ENCODE peak calls at places on chromosomes 3 and 15, in seven cellular contexts. W is osteocyte, H is endothelial cell, D is dorsolateral prefrontal cortex, S is GM12864, N is B cell, G is upper lobe of right lung. A is an unnamed sample.

GRCh38 chr3:15859507-15860013 is 61.8 kb upstream of the ANKRD28 start:
- DNase-seq in W (peak), H (peak), D (peak), S (peak), N (peak), G (peak), A (peak)

GRCh38 chr3:125605771-125606170 is 10.5 kb upstream of the OSBPL11 start:
- DNase-seq in W (no peak), H (no peak), D (no peak), S (no peak), N (no peak), G (no peak), A (no peak)

GRCh38 chr3:53478921-53479664 is 15.3 kb upstream of the CACNA1D start:
- DNase-seq in W (no peak), H (no peak), D (no peak), S (no peak), N (no peak), G (no peak), A (no peak)

GRCh38 chr3:76638006-76638405 is 401.9 kb upstream of the ROBO2 start:
- DNase-seq in W (no peak), H (no peak), D (no peak), S (no peak), N (no peak), G (no peak), A (no peak)

GRCh38 chr3:172550347-172550943 is 27.2 kb upstream of the TNFSF10 start:
- DNase-seq in W (no peak), H (no peak), D (no peak), S (peak), N (no peak), G (no peak), A (no peak)

GRCh38 chr15:43517354-43518072 is at the start of gene MAP1A:
- DNase-seq in W (no peak), H (peak), D (peak), S (no peak), N (peak), G (peak), A (no peak)

GRCh38 chr15:60376677-60377095 is 21.1 kb downstream of the ANXA2 start:
- DNase-seq in W (no peak), H (no peak), D (no peak), S (no peak), N (no peak), G (no peak), A (no peak)

GRCh38 chr15:70214266-70214665 is 116.5 kb upstream of the TLE3 start:
- DNase-seq in W (no peak), H (no peak), D (no peak), S (no peak), N (no peak), G (no peak), A (no peak)

GRCh38 chr3:16568532-16568931 is 36.7 kb downstream of the DAZL start:
- DNase-seq in W (no peak), H (no peak), D (no peak), S (no peak), N (no peak), G (no peak), A (no peak)

GRCh38 chr3:183158552-183159006 is 4.0 kb downstream of the LAMP3 start:
- DNase-seq in W (no peak), H (no peak), D (no peak), S (peak), N (no peak), G (no peak), A (peak)

GRCh38 chr15:51536965-51537574 is 85.5 kb downstream of the DMXL2 start:
- DNase-seq in W (no peak), H (peak), D (no peak), S (no peak), N (no peak), G (no peak), A (peak)
- TF ChIP-seq CTCF in W (peak), H (peak), D (peak), S (peak), N (peak), G (peak), A (peak)

GRCh38 chr3:60582285-60582684 is 669.0 kb downstream of the FHIT start:
- DNase-seq in W (no peak), H (peak), D (no peak), S (no peak), N (no peak), G (no peak), A (no peak)
- TF ChIP-seq CTCF in W (peak), H (peak), D (no peak), S (no peak), N (no peak), G (peak), A (no peak)

GRCh38 chr3:31531465-31531991 is 1.2 kb upstream of the STT3B start:
- DNase-seq in W (no peak), H (no peak), D (no peak), S (no peak), N (no peak), G (no peak), A (no peak)

GRCh38 chr3:31532587-31533168 is at the start of gene STT3B:
- DNase-seq in W (peak), H (no peak), D (no peak), S (peak), N (peak), G (peak), A (peak)

GRCh38 chr3:31530039-31530983 is 2.4 kb upstream of the STT3B start:
- DNase-seq in W (no peak), H (no peak), D (no peak), S (no peak), N (no peak), G (no peak), A (no peak)

GRCh38 chr3:31533169-31533870 is 595 bp downstream of the STT3B start:
- DNase-seq in W (peak), H (peak), D (peak), S (no peak), N (peak), G (peak), A (peak)

DNA sequence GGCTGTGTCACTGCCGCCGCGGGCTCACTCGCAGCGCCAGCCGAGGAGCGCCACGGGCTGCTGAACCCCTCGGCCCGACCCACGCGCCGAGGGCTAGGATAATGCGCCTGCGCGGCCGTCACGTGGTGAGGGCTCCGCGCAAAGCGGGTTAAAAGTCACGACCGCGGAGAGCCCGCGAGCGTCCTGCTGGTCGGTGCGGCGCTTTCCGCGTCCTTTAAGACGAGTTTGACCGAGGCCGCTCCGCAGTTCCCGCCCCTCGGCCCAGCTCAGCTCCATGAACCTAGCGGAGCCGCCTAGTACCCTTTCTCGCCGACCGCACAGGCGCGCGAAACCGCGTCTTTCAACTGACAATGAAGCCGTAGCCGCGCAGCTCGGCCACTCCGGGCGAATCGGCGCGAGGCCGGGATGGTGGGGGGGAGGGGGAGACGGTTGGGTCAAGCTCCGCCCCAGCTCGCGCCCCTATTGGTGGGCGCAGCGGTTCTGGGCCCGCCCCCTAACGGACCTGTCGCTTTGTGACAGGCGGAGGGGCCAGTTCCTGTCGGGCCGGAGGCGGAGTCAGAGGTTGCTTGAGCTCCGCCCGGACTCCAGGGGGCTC is 636 bp upstream of the STT3B start:
- DNase-seq in W (peak), H (peak), D (peak), S (peak), N (peak), G (peak), A (peak)
- TF ChIP-seq CTCF in W (no peak), H (no peak), D (no peak), S (no peak), N (no peak), G (no peak), A (peak)

GRCh38 chr3:112550859-112551258 is 10.9 kb downstream of the ATG3 start:
- DNase-seq in W (no peak), H (no peak), D (no peak), S (no peak), N (no peak), G (no peak), A (no peak)
- TF ChIP-seq CTCF in W (no peak), H (no peak), D (no peak), S (no peak), N (no peak), G (no peak), A (no peak)

GRCh38 chr3:62188547-62189375 is 184.6 kb downstream of the FEZF2 start:
- DNase-seq in W (no peak), H (peak), D (peak), S (peak), N (peak), G (peak), A (peak)
- TF ChIP-seq CTCF in W (peak), H (peak), D (peak), S (peak), N (peak), G (peak), A (peak)

GRCh38 chr15:53869806-53870073 is 108.5 kb upstream of the UNC13C start:
- DNase-seq in W (no peak), H (no peak), D (no peak), S (no peak), N (no peak), G (no peak), A (no peak)

GRCh38 chr15:53872410-53872809 is 105.8 kb upstream of the UNC13C start:
- DNase-seq in W (no peak), H (no peak), D (no peak), S (no peak), N (no peak), G (no peak), A (no peak)

DNA sequence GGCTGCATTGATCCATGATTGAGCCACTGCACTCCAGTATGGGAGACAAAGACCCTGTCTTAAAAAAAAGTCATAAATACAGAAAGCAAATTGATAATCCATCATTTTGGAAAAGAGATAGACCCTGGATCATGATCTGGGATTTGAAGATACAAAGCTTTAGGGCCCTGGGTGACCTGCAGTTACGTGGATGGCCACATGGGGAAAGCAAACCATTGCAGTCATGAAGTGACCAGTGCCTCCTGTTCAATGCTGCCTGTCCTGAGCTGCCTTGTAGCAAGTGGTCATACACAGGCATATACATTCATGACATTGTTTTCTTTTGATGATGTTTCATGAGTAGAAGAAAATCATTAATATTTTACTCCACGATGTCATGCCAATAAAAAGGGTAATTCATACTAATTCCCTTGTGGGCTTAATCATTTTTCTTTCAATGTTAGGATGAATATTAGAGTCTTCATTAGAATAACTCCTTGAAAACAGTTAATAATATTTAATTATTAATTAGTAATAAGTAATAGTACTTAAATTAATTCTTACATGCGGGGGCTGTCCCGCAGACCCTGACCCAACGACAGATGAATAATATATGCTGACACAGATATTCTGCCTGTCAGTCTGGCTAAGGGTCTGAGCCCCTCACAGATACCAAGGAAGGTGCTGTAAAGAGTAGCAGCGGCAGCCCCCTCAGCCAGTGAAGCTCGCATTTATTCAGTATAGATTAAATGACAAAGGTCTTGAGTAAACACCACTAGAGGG is 109.0 kb upstream of the UNC13C start:
- DNase-seq in W (no peak), H (no peak), D (no peak), S (no peak), N (no peak), G (no peak), A (no peak)
- TF ChIP-seq CTCF in W (peak), H (peak), D (peak), S (peak), N (no peak), G (no peak), A (no peak)

A was measured in GM10248.